ENCODE peak calls at places on chromosomes 3 and 15, in eight cellular contexts. Q is cardiac fibroblast, K is T-helper 2 cell, Z is T-helper 9 cell, S is ELR, L is Caco-2, B is AG08395, I is spleen. D is an unnamed sample.

GRCh38 chr15:39376371-39376909 is 204.4 kb upstream of the THBS1 start:
- DNase-seq in L (no peak), Q (peak), I (no peak), Z (no peak), K (no peak), B (no peak), S (no peak), D (no peak)

GRCh38 chr3:194485471-194485875 is 1.3 kb downstream of the ATP13A3 start:
- DNase-seq in Z (no peak), B (no peak), Q (peak), I (no peak), K (peak), L (no peak), S (peak), D (no peak)

GRCh38 chr15:51244366-51244977 is 93.9 kb downstream of the CYP19A1 start:
- DNase-seq in Q (no peak), K (peak), L (no peak), S (no peak), B (no peak), Z (no peak), I (no peak), D (no peak)

GRCh38 chr3:71142440-71143161 is 440.9 kb downstream of the FOXP1 start:
- DNase-seq in L (peak), Q (peak), S (no peak), I (no peak), B (no peak), K (peak), Z (no peak), D (no peak)

GRCh38 chr3:195099976-195100755 is 170.8 kb downstream of the XXYLT1 start:
- DNase-seq in S (no peak), Z (no peak), L (peak), Q (no peak), K (no peak), B (no peak), I (peak), D (no peak)

GRCh38 chr15:98955331-98955730 is 52.3 kb downstream of the PGPEP1L start:
- DNase-seq in S (no peak), K (no peak), I (peak), Z (no peak), L (no peak), B (peak), Q (no peak), D (no peak)

GRCh38 chr15:75584121-75584520 is 5.0 kb upstream of the PTPN9 start:
- DNase-seq in S (no peak), Z (no peak), K (no peak), B (no peak), L (no peak), I (no peak), Q (no peak), D (no peak)

GRCh38 chr3:52185837-52186236 is 12.1 kb upstream of the ALAS1 start:
- DNase-seq in S (no peak), K (no peak), B (no peak), Z (no peak), L (no peak), Q (no peak), I (peak), D (no peak)

GRCh38 chr3:99250272-99250671 is 348.8 kb upstream of the DCBLD2 start:
- DNase-seq in L (no peak), I (no peak), K (no peak), Q (peak), Z (no peak), S (peak), B (no peak), D (no peak)

GRCh38 chr15:98143116-98143515 is 182.6 kb downstream of the ARRDC4 start:
- DNase-seq in B (no peak), Z (no peak), S (no peak), Q (no peak), K (no peak), I (no peak), L (no peak), D (no peak)

GRCh38 chr3:34948431-34948971 is 690.8 kb upstream of the ARPP21 start:
- DNase-seq in Z (no peak), L (no peak), K (no peak), S (no peak), I (no peak), B (no peak), Q (peak), D (no peak)

GRCh38 chr15:65833501-65834220 is 35.6 kb upstream of the RAB11A start:
- DNase-seq in I (no peak), Z (no peak), S (no peak), K (peak), B (no peak), L (no peak), Q (no peak), D (no peak)

GRCh38 chr3:134486577-134487041 is 752 bp downstream of the CEP63 start:
- DNase-seq in Q (peak), B (no peak), S (peak), I (no peak), K (peak), L (no peak), Z (no peak), D (no peak)

GRCh38 chr3:81352867-81353266 is 408.6 kb downstream of the GBE1 start:
- DNase-seq in B (peak), K (peak), Q (peak), I (no peak), S (peak), Z (no peak), L (peak), D (no peak)

GRCh38 chr3:53846134-53846850 is at the start of the genes CHDH and IL17RB:
- DNase-seq in I (peak), S (no peak), Z (no peak), K (peak), L (peak), B (peak), Q (no peak), D (no peak)

GRCh38 chr15:98570119-98570518 is 78.2 kb upstream of the IGF1R start:
- DNase-seq in Q (no peak), I (no peak), B (no peak), L (no peak), S (no peak), Z (no peak), K (no peak), D (no peak)

GRCh38 chr3:17845026-17845425 is 102.6 kb upstream of the TBC1D5 start:
- DNase-seq in K (no peak), B (peak), S (no peak), I (no peak), Q (no peak), Z (no peak), L (no peak), D (no peak)